ENCODE peak calls at places on chromosomes 13 and 19, in four cellular contexts. C, H, U and Z are unnamed samples.
A peak's percentile ranks its signal among the peaks of the same experiment; 100 is the strongest.

GRCh38 chr13:26186995-26187394 is 35.1 kb downstream of the RNF6 start:
- DNase-seq in C (no peak), H (no peak), U (no peak), Z (no peak)

GRCh38 chr19:46784262-46785053 is 3.9 kb downstream of the SLC1A5 start:
- DNase-seq in C (no peak), H (peak; percentile 66), U (peak; percentile 30), Z (peak; percentile 27)

GRCh38 chr13:48144413-48145035 is 49.6 kb upstream of the MED4 start:
- DNase-seq in C (no peak), H (no peak), U (peak; percentile 65), Z (peak; percentile 29)

GRCh38 chr13:26678796-26679195 is 81.8 kb downstream of the GPR12 start:
- DNase-seq in C (no peak), H (no peak), U (no peak), Z (no peak)

GRCh38 chr19:2111425-2111824 is 14.7 kb downstream of the IZUMO4 start:
- DNase-seq in C (no peak), H (no peak), U (no peak), Z (no peak)

GRCh38 chr13:81017525-81018152 is 676.7 kb upstream of the SPRY2 start:
- DNase-seq in C (no peak), H (peak; percentile 7), U (no peak), Z (no peak)

GRCh38 chr13:85666356-85666755 is 132.9 kb downstream of the SLITRK6 start:
- DNase-seq in C (no peak), H (no peak), U (no peak), Z (no peak)

GRCh38 chr13:46595136-46595917 is 42.4 kb downstream of the LRCH1 start:
- DNase-seq in C (no peak), H (no peak), U (no peak), Z (no peak)

GRCh38 chr13:113506025-113506685 is 15.6 kb upstream of the DCUN1D2 start:
- DNase-seq in C (no peak), H (peak; percentile 34), U (no peak), Z (no peak)

GRCh38 chr19:49117677-49118564 is 1.0 kb downstream of the C19orf73 start:
- DNase-seq in C (no peak), H (no peak), U (peak; percentile 46), Z (no peak)

GRCh38 chr19:49119411-49120324 is at the start of gene PPFIA3:
- DNase-seq in C (no peak), H (peak; percentile 85), U (peak; percentile 59), Z (no peak)

GRCh38 chr19:49120325-49120683 is 960 bp downstream of the PPFIA3 start:
- DNase-seq in C (no peak), H (no peak), U (no peak), Z (no peak)

GRCh38 chr19:49120868-49121267 is 1.5 kb downstream of the PPFIA3 start:
- DNase-seq in C (no peak), H (no peak), U (no peak), Z (no peak)

GRCh38 chr19:49118565-49119410 is at the start of gene C19orf73:
- DNase-seq in C (peak; percentile 91), H (peak; percentile 96), U (peak; percentile 94), Z (peak; percentile 89)
- TF ChIP-seq CTCF in C (peak; percentile 46), H (no peak), U (peak; percentile 40), Z (no peak)

DNA sequence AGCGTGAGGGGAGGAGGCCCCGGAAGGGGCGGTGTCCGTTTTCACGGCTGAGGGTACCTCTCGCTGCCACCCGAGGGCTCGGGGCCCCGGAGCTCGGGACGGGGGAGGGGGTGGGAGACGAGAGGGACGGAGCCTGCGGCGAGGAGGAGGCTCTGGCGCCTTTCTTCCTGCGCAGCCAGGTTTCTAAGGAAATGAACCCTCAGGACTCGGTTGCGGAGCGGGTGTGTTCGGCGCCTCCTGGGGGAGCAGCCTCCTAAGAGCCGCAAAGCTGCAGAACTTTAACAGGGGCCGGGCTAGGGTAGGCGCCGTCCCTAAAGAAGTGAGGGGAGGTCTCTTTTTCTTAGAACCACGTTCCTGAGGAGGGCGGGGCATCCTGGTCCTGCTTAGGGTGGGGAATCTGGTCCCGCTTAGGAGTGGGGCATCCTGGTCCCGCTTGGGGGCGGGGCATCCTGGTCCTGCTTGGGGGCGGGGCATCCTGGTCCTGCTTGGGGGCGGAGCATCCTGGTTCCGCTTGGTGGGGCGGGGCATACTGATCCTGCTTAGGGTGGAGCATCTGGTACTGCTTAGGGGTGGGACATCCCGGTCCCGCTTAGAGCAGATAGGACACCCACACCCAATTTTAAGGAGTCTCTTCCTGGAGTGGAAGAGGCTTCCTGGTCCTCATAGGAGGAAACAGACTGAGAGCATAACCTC is 6.2 kb downstream of the SYT5 start:
- DNase-seq in C (no peak), H (peak; percentile 85), U (peak; percentile 66), Z (no peak)
- TF ChIP-seq CTCF in C (no peak), H (no peak), U (no peak), Z (no peak)

GRCh38 chr13:28958018-28958417 is 137.9 kb downstream of the MTUS2 start:
- DNase-seq in C (no peak), H (no peak), U (no peak), Z (no peak)

GRCh38 chr13:28954810-28955209 is 134.7 kb downstream of the MTUS2 start:
- DNase-seq in C (no peak), H (no peak), U (no peak), Z (no peak)

GRCh38 chr13:28955264-28955966 is 135.3 kb downstream of the MTUS2 start:
- DNase-seq in C (no peak), H (no peak), U (peak; percentile 56), Z (no peak)

DNA sequence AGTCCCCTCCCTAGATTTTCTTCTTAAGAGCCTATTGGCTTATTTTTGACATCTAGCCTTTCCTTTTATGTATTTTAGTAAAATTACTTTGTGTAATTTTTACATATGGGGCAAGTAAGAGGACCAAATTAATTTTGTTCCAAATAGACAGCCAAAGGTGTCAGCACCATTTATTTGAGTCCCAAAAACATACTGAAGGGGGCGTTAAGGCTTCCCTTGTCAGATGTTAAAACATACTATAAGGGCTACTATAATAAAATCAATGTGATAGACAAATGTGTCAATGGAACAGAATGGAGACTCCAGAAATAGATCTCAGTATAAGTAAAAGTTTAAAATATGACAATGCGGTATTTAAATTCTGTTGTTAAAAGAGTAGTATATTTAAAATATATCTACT is 133.6 kb downstream of the MTUS2 start:
- DNase-seq in C (no peak), H (no peak), U (no peak), Z (no peak)
- TF ChIP-seq CTCF in C (no peak), H (no peak), U (no peak), Z (no peak)

GRCh38 chr19:12784871-12785430 is 6.3 kb upstream of the JUNB start:
- DNase-seq in C (no peak), H (no peak), U (no peak), Z (no peak)

GRCh38 chr19:12783226-12783848 is 7.9 kb upstream of the JUNB start:
- DNase-seq in C (no peak), H (no peak), U (no peak), Z (no peak)

GRCh38 chr19:12784394-12784870 is 6.9 kb upstream of the JUNB start:
- DNase-seq in C (no peak), H (no peak), U (no peak), Z (no peak)

GRCh38 chr19:12782424-12783225 is 7.3 kb upstream of the HOOK2 start:
- DNase-seq in C (peak; percentile 89), H (peak; percentile 79), U (peak; percentile 95), Z (peak; percentile 74)

GRCh38 chr19:12783849-12784393 is 7.4 kb upstream of the JUNB start:
- DNase-seq in C (no peak), H (peak; percentile 31), U (peak; percentile 78), Z (peak; percentile 40)
- TF ChIP-seq CTCF in C (no peak), H (no peak), U (no peak), Z (no peak)

GRCh38 chr19:49490287-49491029 is 3.0 kb downstream of the RPL13A start:
- DNase-seq in C (no peak), H (no peak), U (no peak), Z (no peak)

GRCh38 chr19:49488863-49489537 is 1.6 kb downstream of the RPL13A start:
- DNase-seq in C (no peak), H (no peak), U (no peak), Z (no peak)

GRCh38 chr19:49491030-49491803 is 3.8 kb downstream of the RPL13A start:
- DNase-seq in C (no peak), H (no peak), U (no peak), Z (no peak)

GRCh38 chr19:49488046-49488862 is 846 bp downstream of the RPL13A start:
- DNase-seq in C (no peak), H (no peak), U (no peak), Z (no peak)

GRCh38 chr19:49489601-49490167 is 2.3 kb downstream of the RPL13A start:
- DNase-seq in C (no peak), H (no peak), U (no peak), Z (no peak)
- TF ChIP-seq CTCF in C (no peak), H (no peak), U (no peak), Z (no peak)

DNA sequence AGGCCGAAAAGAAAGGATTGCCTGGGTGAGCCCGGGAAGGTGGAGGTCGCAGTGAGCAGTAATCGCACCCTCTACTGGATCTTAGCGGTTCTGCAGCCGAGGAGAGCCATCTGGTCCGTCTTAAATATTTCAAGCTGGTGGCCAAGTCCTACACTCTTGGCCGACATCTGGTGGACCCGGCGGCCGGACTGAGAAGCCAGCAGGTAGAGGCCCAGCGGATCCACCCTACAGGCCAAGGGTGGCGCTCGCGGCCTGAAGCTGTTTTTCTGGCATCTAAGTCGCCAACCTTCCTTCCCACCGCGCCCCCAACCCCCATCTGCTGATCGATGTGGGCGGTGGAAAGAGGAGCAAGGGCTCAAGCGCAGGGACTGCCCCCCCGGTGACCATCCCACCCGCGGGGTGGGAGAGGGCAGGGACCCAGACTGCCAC is 46.5 kb upstream of the ZNF730 start:
- DNase-seq in C (no peak), H (no peak), U (peak; percentile 44), Z (no peak)
- TF ChIP-seq CTCF in C (no peak), H (no peak), U (peak; percentile 64), Z (no peak)

GRCh38 chr13:37168151-37168550 is 62.7 kb upstream of the CSNK1A1L start:
- DNase-seq in C (no peak), H (no peak), U (no peak), Z (no peak)

GRCh38 chr13:37168922-37169321 is 63.5 kb upstream of the CSNK1A1L start:
- DNase-seq in C (no peak), H (no peak), U (no peak), Z (no peak)

GRCh38 chr13:37175996-37176395 is 70.5 kb upstream of the CSNK1A1L start:
- DNase-seq in C (no peak), H (no peak), U (no peak), Z (no peak)

DNA sequence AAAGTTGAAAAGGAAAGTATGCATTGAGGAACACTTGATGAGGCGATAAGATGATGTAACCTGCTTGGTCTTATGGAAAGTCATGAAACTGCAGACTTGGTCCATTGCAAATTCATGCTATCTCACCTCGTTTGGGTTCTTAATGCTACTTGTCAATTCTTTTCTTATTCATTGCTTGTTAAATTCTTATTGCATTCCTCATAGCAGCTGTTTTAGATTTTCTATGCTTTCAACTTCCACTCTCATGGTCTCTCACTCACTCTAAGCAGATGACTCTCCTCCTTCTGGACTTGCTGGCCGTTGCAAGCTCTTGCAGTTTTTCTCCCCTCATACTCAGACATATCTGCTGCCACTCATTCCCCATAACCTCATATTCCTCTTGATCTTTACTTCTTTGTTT is 67.8 kb upstream of the CSNK1A1L start:
- DNase-seq in C (no peak), H (no peak), U (no peak), Z (no peak)
- TF ChIP-seq CTCF in C (no peak), H (no peak), U (no peak), Z (no peak)